ENCODE peak calls at places on chromosomes 2 and 18, in nine cellular contexts. One of them, this sample, is unnamed.

GRCh38 chr18:79519751-79520472 is 124.2 kb downstream of the NFATC1 start:
- DNase-seq in lower lobe of right lung: peak
- DNase-seq in fibroblast of lung: peak
- DNase-seq in GM12864: no peak
- DNase-seq in cardiac muscle cell: peak
- DNase-seq in neural progenitor cell: peak
- DNase-seq in BJ: no peak
- DNase-seq in CD8-positive, alpha-beta T cell: no peak
- DNase-seq in A549: no peak
- DNase-seq in this sample: no peak

GRCh38 chr18:70415823-70416488 is 127.1 kb downstream of the SOCS6 start:
- DNase-seq in cardiac muscle cell: no peak
- DNase-seq in CD8-positive, alpha-beta T cell: no peak
- DNase-seq in A549: no peak
- DNase-seq in fibroblast of lung: no peak
- DNase-seq in lower lobe of right lung: no peak
- DNase-seq in neural progenitor cell: no peak
- DNase-seq in GM12864: no peak
- DNase-seq in BJ: no peak
- DNase-seq in this sample: peak

GRCh38 chr2:54964271-54964670 is 86.0 kb downstream of the RTN4 start:
- DNase-seq in GM12864: no peak
- DNase-seq in fibroblast of lung: peak
- DNase-seq in A549: no peak
- DNase-seq in CD8-positive, alpha-beta T cell: no peak
- DNase-seq in BJ: no peak
- DNase-seq in lower lobe of right lung: no peak
- DNase-seq in cardiac muscle cell: no peak
- DNase-seq in neural progenitor cell: no peak
- DNase-seq in this sample: no peak

GRCh38 chr2:105393373-105394055 is 5.3 kb downstream of the FHL2 start:
- DNase-seq in lower lobe of right lung: no peak
- DNase-seq in fibroblast of lung: peak
- DNase-seq in A549: no peak
- DNase-seq in GM12864: no peak
- DNase-seq in CD8-positive, alpha-beta T cell: no peak
- DNase-seq in cardiac muscle cell: peak
- DNase-seq in neural progenitor cell: no peak
- DNase-seq in BJ: no peak
- DNase-seq in this sample: no peak

GRCh38 chr18:22422909-22423548 is 5.3 kb upstream of the CTAGE1 start:
- DNase-seq in GM12864: no peak
- DNase-seq in lower lobe of right lung: peak
- DNase-seq in neural progenitor cell: no peak
- DNase-seq in A549: no peak
- DNase-seq in cardiac muscle cell: peak
- DNase-seq in fibroblast of lung: peak
- DNase-seq in CD8-positive, alpha-beta T cell: no peak
- DNase-seq in BJ: no peak
- DNase-seq in this sample: no peak

GRCh38 chr2:38013158-38013752 is 62.7 kb downstream of the CYP1B1 start:
- DNase-seq in neural progenitor cell: no peak
- DNase-seq in cardiac muscle cell: peak
- DNase-seq in CD8-positive, alpha-beta T cell: no peak
- DNase-seq in A549: no peak
- DNase-seq in fibroblast of lung: peak
- DNase-seq in lower lobe of right lung: no peak
- DNase-seq in BJ: peak
- DNase-seq in GM12864: no peak
- DNase-seq in this sample: no peak

GRCh38 chr2:98172150-98172765 is 85.3 kb downstream of the VWA3B start:
- DNase-seq in neural progenitor cell: no peak
- DNase-seq in cardiac muscle cell: no peak
- DNase-seq in lower lobe of right lung: no peak
- DNase-seq in fibroblast of lung: no peak
- DNase-seq in BJ: no peak
- DNase-seq in GM12864: no peak
- DNase-seq in CD8-positive, alpha-beta T cell: no peak
- DNase-seq in A549: no peak
- DNase-seq in this sample: no peak

GRCh38 chr2:221350621-221351020 is 221.5 kb downstream of the EPHA4 start:
- DNase-seq in lower lobe of right lung: no peak
- DNase-seq in GM12864: no peak
- DNase-seq in neural progenitor cell: no peak
- DNase-seq in cardiac muscle cell: no peak
- DNase-seq in BJ: no peak
- DNase-seq in A549: no peak
- DNase-seq in CD8-positive, alpha-beta T cell: no peak
- DNase-seq in fibroblast of lung: peak
- DNase-seq in this sample: no peak

GRCh38 chr2:67209107-67209506 is 188.0 kb upstream of the ETAA1 start:
- DNase-seq in cardiac muscle cell: peak
- DNase-seq in BJ: no peak
- DNase-seq in GM12864: no peak
- DNase-seq in fibroblast of lung: no peak
- DNase-seq in A549: no peak
- DNase-seq in neural progenitor cell: no peak
- DNase-seq in CD8-positive, alpha-beta T cell: no peak
- DNase-seq in lower lobe of right lung: no peak
- DNase-seq in this sample: no peak

GRCh38 chr18:79508565-79509535 is 113.1 kb downstream of the NFATC1 start:
- DNase-seq in BJ: no peak
- DNase-seq in neural progenitor cell: no peak
- DNase-seq in cardiac muscle cell: no peak
- DNase-seq in fibroblast of lung: no peak
- DNase-seq in GM12864: no peak
- DNase-seq in A549: no peak
- DNase-seq in lower lobe of right lung: peak
- DNase-seq in CD8-positive, alpha-beta T cell: no peak
- DNase-seq in this sample: no peak

GRCh38 chr2:39188958-39189499 is 54.7 kb downstream of the CDKL4 start:
- DNase-seq in GM12864: no peak
- DNase-seq in BJ: no peak
- DNase-seq in cardiac muscle cell: peak
- DNase-seq in neural progenitor cell: no peak
- DNase-seq in CD8-positive, alpha-beta T cell: no peak
- DNase-seq in A549: no peak
- DNase-seq in fibroblast of lung: no peak
- DNase-seq in lower lobe of right lung: no peak
- DNase-seq in this sample: no peak

GRCh38 chr2:25270061-25270460 is 71.7 kb downstream of the DNMT3A start:
- DNase-seq in GM12864: no peak
- DNase-seq in cardiac muscle cell: no peak
- DNase-seq in fibroblast of lung: no peak
- DNase-seq in A549: no peak
- DNase-seq in CD8-positive, alpha-beta T cell: no peak
- DNase-seq in neural progenitor cell: peak
- DNase-seq in BJ: no peak
- DNase-seq in lower lobe of right lung: no peak
- DNase-seq in this sample: no peak

GRCh38 chr2:117128471-117128870 is 686.0 kb upstream of the DDX18 start:
- DNase-seq in A549: no peak
- DNase-seq in cardiac muscle cell: no peak
- DNase-seq in CD8-positive, alpha-beta T cell: no peak
- DNase-seq in neural progenitor cell: no peak
- DNase-seq in BJ: no peak
- DNase-seq in fibroblast of lung: peak
- DNase-seq in lower lobe of right lung: no peak
- DNase-seq in GM12864: no peak
- DNase-seq in this sample: no peak

GRCh38 chr2:14418110-14418509 is 214.4 kb upstream of the LRATD1 start:
- DNase-seq in CD8-positive, alpha-beta T cell: no peak
- DNase-seq in lower lobe of right lung: no peak
- DNase-seq in A549: no peak
- DNase-seq in cardiac muscle cell: no peak
- DNase-seq in BJ: no peak
- DNase-seq in fibroblast of lung: peak
- DNase-seq in GM12864: no peak
- DNase-seq in neural progenitor cell: no peak
- DNase-seq in this sample: no peak

GRCh38 chr2:6921321-6921922 is 4.2 kb downstream of the RNF144A start:
- DNase-seq in cardiac muscle cell: no peak
- DNase-seq in lower lobe of right lung: no peak
- DNase-seq in neural progenitor cell: no peak
- DNase-seq in fibroblast of lung: no peak
- DNase-seq in GM12864: no peak
- DNase-seq in CD8-positive, alpha-beta T cell: no peak
- DNase-seq in BJ: no peak
- DNase-seq in A549: no peak
- DNase-seq in this sample: no peak

DNA sequence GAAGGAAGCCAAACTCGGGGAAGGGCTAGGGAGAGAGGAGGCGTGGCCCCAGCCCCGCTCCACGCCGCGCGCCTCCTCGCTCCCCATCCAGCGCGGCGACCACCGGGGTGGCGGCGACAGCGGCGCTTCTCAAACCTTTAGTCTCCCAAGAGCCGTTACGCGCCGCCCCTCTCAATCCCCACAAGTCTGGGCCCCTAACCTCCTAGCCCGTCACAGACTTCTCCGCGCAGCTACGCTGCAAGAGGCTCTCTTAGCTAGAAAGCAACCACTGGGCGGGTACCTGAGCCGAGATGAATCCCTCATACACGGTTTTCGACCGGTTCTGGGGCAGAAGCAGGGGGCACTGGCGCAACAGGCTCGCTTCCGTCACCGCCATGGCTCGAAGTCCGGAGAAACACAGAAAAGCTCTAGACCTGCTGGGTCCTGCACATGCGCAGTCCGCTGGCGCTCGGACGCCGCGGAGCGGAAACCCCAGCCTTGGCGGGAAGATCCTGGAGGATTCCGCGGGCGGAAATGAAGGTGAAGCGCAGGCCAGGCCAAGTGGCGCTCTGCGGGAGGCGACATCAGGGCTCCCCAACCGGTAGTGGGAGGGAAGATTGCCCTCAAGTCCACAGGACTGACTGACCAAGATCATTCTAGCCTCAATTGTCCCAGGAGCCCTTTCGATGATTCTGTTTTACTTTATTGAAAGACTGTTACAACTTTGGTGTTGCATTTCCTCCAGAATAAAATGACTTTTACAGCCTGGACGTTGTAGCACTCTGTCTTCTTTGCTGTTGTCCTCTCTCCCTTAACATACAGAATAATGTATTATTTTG is at the start of gene FANCL:
- DNase-seq in lower lobe of right lung: peak
- DNase-seq in A549: peak
- DNase-seq in GM12864: peak
- DNase-seq in cardiac muscle cell: peak
- DNase-seq in BJ: peak
- DNase-seq in fibroblast of lung: peak
- DNase-seq in CD8-positive, alpha-beta T cell: peak
- DNase-seq in neural progenitor cell: peak
- DNase-seq in this sample: peak
- H3K4me3 ChIP-seq in lower lobe of right lung: peak
- H3K4me3 ChIP-seq in A549: peak
- H3K4me3 ChIP-seq in GM12864: peak
- H3K4me3 ChIP-seq in cardiac muscle cell: peak
- H3K4me3 ChIP-seq in BJ: peak
- H3K4me3 ChIP-seq in fibroblast of lung: peak
- H3K4me3 ChIP-seq in CD8-positive, alpha-beta T cell: peak
- H3K4me3 ChIP-seq in neural progenitor cell: peak
- H3K4me3 ChIP-seq in this sample: peak

DNA sequence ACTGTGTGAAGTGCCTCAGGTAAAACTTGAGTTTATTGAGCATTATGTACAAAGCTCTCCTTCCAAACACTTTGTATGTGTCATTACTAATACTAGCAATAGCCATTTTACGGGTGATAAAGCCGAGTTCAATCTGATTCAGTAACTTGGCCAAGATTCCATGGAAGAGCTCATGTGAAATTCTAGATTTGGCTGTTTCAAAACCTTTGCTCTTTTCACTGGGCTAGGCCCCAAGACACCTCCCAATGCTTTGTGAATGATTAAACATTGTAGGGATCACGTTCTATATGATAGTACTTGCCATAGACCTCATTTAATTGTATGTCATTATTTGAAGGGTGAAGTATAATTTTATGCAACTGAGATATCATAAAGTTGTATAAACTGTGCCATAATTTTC is 8.9 kb upstream of the NFE2L2 start:
- DNase-seq in lower lobe of right lung: no peak
- DNase-seq in BJ: no peak
- DNase-seq in GM12864: no peak
- DNase-seq in A549: peak
- DNase-seq in CD8-positive, alpha-beta T cell: no peak
- DNase-seq in fibroblast of lung: peak
- DNase-seq in cardiac muscle cell: peak
- DNase-seq in neural progenitor cell: no peak
- DNase-seq in this sample: no peak
- H3K4me3 ChIP-seq in lower lobe of right lung: no peak
- H3K4me3 ChIP-seq in BJ: no peak
- H3K4me3 ChIP-seq in GM12864: no peak
- H3K4me3 ChIP-seq in A549: peak
- H3K4me3 ChIP-seq in CD8-positive, alpha-beta T cell: no peak
- H3K4me3 ChIP-seq in fibroblast of lung: peak
- H3K4me3 ChIP-seq in cardiac muscle cell: no peak
- H3K4me3 ChIP-seq in neural progenitor cell: no peak
- H3K4me3 ChIP-seq in this sample: no peak

DNA sequence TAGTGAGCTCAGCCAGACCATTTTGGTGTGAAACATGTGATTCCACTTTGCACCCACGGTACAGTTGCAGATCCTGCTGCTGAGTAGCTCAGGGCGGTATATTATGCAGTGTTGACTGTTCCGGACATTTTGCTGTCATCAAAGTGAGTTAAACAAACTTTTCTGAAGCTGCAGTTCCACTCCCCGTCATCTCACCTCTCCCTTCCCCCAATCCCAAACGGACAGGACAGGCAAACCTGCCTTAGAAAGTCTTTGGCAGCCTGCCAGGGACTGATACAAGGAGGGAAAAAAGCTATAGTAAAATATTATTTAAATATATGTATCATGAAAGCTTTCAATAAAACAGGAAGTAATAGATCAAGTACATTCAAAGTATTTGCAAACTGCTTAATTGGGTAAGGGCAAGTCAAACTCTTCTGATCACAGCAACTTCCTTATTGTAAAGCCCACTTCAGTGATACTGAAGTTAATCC is 35.5 kb upstream of the SP5 start:
- DNase-seq in CD8-positive, alpha-beta T cell: no peak
- DNase-seq in neural progenitor cell: peak
- DNase-seq in lower lobe of right lung: no peak
- DNase-seq in BJ: no peak
- DNase-seq in cardiac muscle cell: no peak
- DNase-seq in A549: no peak
- DNase-seq in fibroblast of lung: no peak
- DNase-seq in GM12864: no peak
- DNase-seq in this sample: no peak
- H3K4me3 ChIP-seq in CD8-positive, alpha-beta T cell: no peak
- H3K4me3 ChIP-seq in neural progenitor cell: no peak
- H3K4me3 ChIP-seq in lower lobe of right lung: no peak
- H3K4me3 ChIP-seq in BJ: no peak
- H3K4me3 ChIP-seq in cardiac muscle cell: no peak
- H3K4me3 ChIP-seq in A549: no peak
- H3K4me3 ChIP-seq in fibroblast of lung: no peak
- H3K4me3 ChIP-seq in GM12864: no peak
- H3K4me3 ChIP-seq in this sample: no peak

DNA sequence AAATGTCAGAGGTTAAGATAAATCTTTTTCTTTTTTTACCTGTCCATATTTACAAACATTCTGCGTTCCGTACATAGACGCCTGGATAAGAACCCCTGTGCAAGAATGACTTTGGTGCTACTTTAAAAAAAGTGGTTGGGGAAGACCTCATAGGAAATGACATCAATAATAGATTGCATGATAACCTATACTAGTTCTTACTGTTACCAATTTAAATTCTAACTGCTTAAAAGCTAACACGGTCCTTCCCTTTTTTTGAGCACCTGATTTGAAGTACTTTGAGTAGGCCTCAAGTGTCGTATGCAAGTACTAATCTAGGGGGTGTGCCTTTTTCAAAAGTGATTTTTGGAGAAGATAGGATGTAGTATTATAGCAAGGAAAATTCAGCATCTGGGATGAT is 2.1 kb downstream of the SLC39A10 start:
- DNase-seq in CD8-positive, alpha-beta T cell: no peak
- DNase-seq in neural progenitor cell: no peak
- DNase-seq in GM12864: no peak
- DNase-seq in fibroblast of lung: peak
- DNase-seq in A549: peak
- DNase-seq in BJ: no peak
- DNase-seq in lower lobe of right lung: no peak
- DNase-seq in cardiac muscle cell: no peak
- DNase-seq in this sample: no peak
- H3K4me3 ChIP-seq in CD8-positive, alpha-beta T cell: peak
- H3K4me3 ChIP-seq in neural progenitor cell: peak
- H3K4me3 ChIP-seq in GM12864: peak
- H3K4me3 ChIP-seq in fibroblast of lung: peak
- H3K4me3 ChIP-seq in A549: peak
- H3K4me3 ChIP-seq in BJ: peak
- H3K4me3 ChIP-seq in lower lobe of right lung: peak
- H3K4me3 ChIP-seq in cardiac muscle cell: peak
- H3K4me3 ChIP-seq in this sample: no peak